ENCODE peak calls at places on chromosomes 13 and 19, in nine cellular contexts. One of them, this sample, is unnamed.

GRCh38 chr19:20359933-20360720 is 193.1 kb downstream of the ZNF486 start:
- DNase-seq in CD8-positive, alpha-beta T cell: no peak
- DNase-seq in breast epithelium: no peak
- DNase-seq in body of pancreas: peak; percentile 61
- DNase-seq in kidney epithelial cell: no peak
- DNase-seq in HFFc6: no peak
- DNase-seq in ovary: no peak
- DNase-seq in fibroblast of pulmonary artery: no peak
- DNase-seq in A549: no peak
- DNase-seq in this sample: no peak

GRCh38 chr13:73748404-73748803 is 385.8 kb downstream of the KLF12 start:
- DNase-seq in CD8-positive, alpha-beta T cell: no peak
- DNase-seq in breast epithelium: no peak
- DNase-seq in body of pancreas: no peak
- DNase-seq in kidney epithelial cell: no peak
- DNase-seq in HFFc6: no peak
- DNase-seq in ovary: no peak
- DNase-seq in fibroblast of pulmonary artery: no peak
- DNase-seq in A549: no peak
- DNase-seq in this sample: no peak

GRCh38 chr19:31055454-31055853 is 293.8 kb downstream of the TSHZ3 start:
- DNase-seq in CD8-positive, alpha-beta T cell: no peak
- DNase-seq in breast epithelium: no peak
- DNase-seq in body of pancreas: no peak
- DNase-seq in kidney epithelial cell: no peak
- DNase-seq in HFFc6: no peak
- DNase-seq in ovary: no peak
- DNase-seq in fibroblast of pulmonary artery: no peak
- DNase-seq in A549: no peak
- DNase-seq in this sample: no peak

GRCh38 chr13:76792680-76793334 is 93.4 kb downstream of the KCTD12 start:
- DNase-seq in CD8-positive, alpha-beta T cell: no peak
- DNase-seq in breast epithelium: no peak
- DNase-seq in body of pancreas: no peak
- DNase-seq in kidney epithelial cell: no peak
- DNase-seq in HFFc6: peak; percentile 57
- DNase-seq in ovary: no peak
- DNase-seq in fibroblast of pulmonary artery: peak; percentile 80
- DNase-seq in A549: no peak
- DNase-seq in this sample: no peak

GRCh38 chr19:18292460-18292809 is 11.0 kb upstream of the JUND start:
- DNase-seq in CD8-positive, alpha-beta T cell: no peak
- DNase-seq in breast epithelium: no peak
- DNase-seq in body of pancreas: no peak
- DNase-seq in kidney epithelial cell: no peak
- DNase-seq in HFFc6: no peak
- DNase-seq in ovary: no peak
- DNase-seq in fibroblast of pulmonary artery: no peak
- DNase-seq in A549: no peak
- DNase-seq in this sample: no peak

GRCh38 chr13:35716186-35716585 is 239.7 kb upstream of the MAB21L1 start:
- DNase-seq in CD8-positive, alpha-beta T cell: no peak
- DNase-seq in breast epithelium: no peak
- DNase-seq in body of pancreas: no peak
- DNase-seq in kidney epithelial cell: no peak
- DNase-seq in HFFc6: no peak
- DNase-seq in ovary: no peak
- DNase-seq in fibroblast of pulmonary artery: peak; percentile 35
- DNase-seq in A549: no peak
- DNase-seq in this sample: no peak

GRCh38 chr13:108302279-108302678 is 32.8 kb downstream of the TNFSF13B start:
- DNase-seq in CD8-positive, alpha-beta T cell: no peak
- DNase-seq in breast epithelium: no peak
- DNase-seq in body of pancreas: no peak
- DNase-seq in kidney epithelial cell: peak; percentile 4
- DNase-seq in HFFc6: no peak
- DNase-seq in ovary: no peak
- DNase-seq in fibroblast of pulmonary artery: no peak
- DNase-seq in A549: no peak
- DNase-seq in this sample: no peak

GRCh38 chr19:33052352-33052972 is 12.2 kb downstream of the RHPN2 start:
- DNase-seq in CD8-positive, alpha-beta T cell: no peak
- DNase-seq in breast epithelium: no peak
- DNase-seq in body of pancreas: no peak
- DNase-seq in kidney epithelial cell: peak; percentile 55
- DNase-seq in HFFc6: peak; percentile 28
- DNase-seq in ovary: no peak
- DNase-seq in fibroblast of pulmonary artery: peak; percentile 73
- DNase-seq in A549: peak; percentile 66
- DNase-seq in this sample: no peak

GRCh38 chr13:51222510-51223283 is 499 bp downstream of the FAM124A start:
- DNase-seq in CD8-positive, alpha-beta T cell: no peak
- DNase-seq in breast epithelium: no peak
- DNase-seq in body of pancreas: no peak
- DNase-seq in kidney epithelial cell: no peak
- DNase-seq in HFFc6: no peak
- DNase-seq in ovary: no peak
- DNase-seq in fibroblast of pulmonary artery: no peak
- DNase-seq in A549: peak; percentile 6
- DNase-seq in this sample: no peak

GRCh38 chr19:34365463-34366401 is 736 bp downstream of the GPI start:
- DNase-seq in CD8-positive, alpha-beta T cell: peak; percentile 55
- DNase-seq in breast epithelium: no peak
- DNase-seq in body of pancreas: peak; percentile 36
- DNase-seq in kidney epithelial cell: no peak
- DNase-seq in HFFc6: no peak
- DNase-seq in ovary: peak; percentile 49
- DNase-seq in fibroblast of pulmonary artery: peak; percentile 44
- DNase-seq in A549: peak; percentile 60
- DNase-seq in this sample: peak; percentile 35

GRCh38 chr13:61095885-61096284 is 319.8 kb downstream of the PCDH20 start:
- DNase-seq in CD8-positive, alpha-beta T cell: no peak
- DNase-seq in breast epithelium: no peak
- DNase-seq in body of pancreas: no peak
- DNase-seq in kidney epithelial cell: no peak
- DNase-seq in HFFc6: no peak
- DNase-seq in ovary: no peak
- DNase-seq in fibroblast of pulmonary artery: no peak
- DNase-seq in A549: no peak
- DNase-seq in this sample: no peak

GRCh38 chr13:30382836-30383525 is 39.3 kb upstream of the UBE2L5 start:
- DNase-seq in CD8-positive, alpha-beta T cell: peak; percentile 55
- DNase-seq in breast epithelium: no peak
- DNase-seq in body of pancreas: no peak
- DNase-seq in kidney epithelial cell: no peak
- DNase-seq in HFFc6: no peak
- DNase-seq in ovary: no peak
- DNase-seq in fibroblast of pulmonary artery: no peak
- DNase-seq in A549: no peak
- DNase-seq in this sample: no peak

GRCh38 chr13:38563739-38564138 is 123.1 kb upstream of the FREM2 start:
- DNase-seq in CD8-positive, alpha-beta T cell: no peak
- DNase-seq in breast epithelium: no peak
- DNase-seq in body of pancreas: no peak
- DNase-seq in kidney epithelial cell: no peak
- DNase-seq in HFFc6: no peak
- DNase-seq in ovary: no peak
- DNase-seq in fibroblast of pulmonary artery: no peak
- DNase-seq in A549: no peak
- DNase-seq in this sample: no peak

GRCh38 chr13:84645196-84646071 is 763.2 kb upstream of the SLITRK1 start:
- DNase-seq in CD8-positive, alpha-beta T cell: no peak
- DNase-seq in breast epithelium: no peak
- DNase-seq in body of pancreas: no peak
- DNase-seq in kidney epithelial cell: no peak
- DNase-seq in HFFc6: peak; percentile 93
- DNase-seq in ovary: no peak
- DNase-seq in fibroblast of pulmonary artery: peak; percentile 37
- DNase-seq in A549: no peak
- DNase-seq in this sample: no peak

GRCh38 chr13:23321534-23322241 is 111.8 kb downstream of the SACS start:
- DNase-seq in CD8-positive, alpha-beta T cell: no peak
- DNase-seq in breast epithelium: no peak
- DNase-seq in body of pancreas: no peak
- DNase-seq in kidney epithelial cell: peak; percentile 91
- DNase-seq in HFFc6: peak; percentile 90
- DNase-seq in ovary: no peak
- DNase-seq in fibroblast of pulmonary artery: peak; percentile 95
- DNase-seq in A549: peak; percentile 86
- DNase-seq in this sample: no peak

GRCh38 chr13:53150568-53150967 is 122.0 kb downstream of the OLFM4 start:
- DNase-seq in CD8-positive, alpha-beta T cell: no peak
- DNase-seq in breast epithelium: no peak
- DNase-seq in body of pancreas: peak; percentile 57
- DNase-seq in kidney epithelial cell: no peak
- DNase-seq in HFFc6: no peak
- DNase-seq in ovary: no peak
- DNase-seq in fibroblast of pulmonary artery: no peak
- DNase-seq in A549: no peak
- DNase-seq in this sample: no peak

GRCh38 chr19:22354665-22355064 is 67.5 kb downstream of the ZNF98 start:
- DNase-seq in CD8-positive, alpha-beta T cell: no peak
- DNase-seq in breast epithelium: no peak
- DNase-seq in body of pancreas: no peak
- DNase-seq in kidney epithelial cell: no peak
- DNase-seq in HFFc6: no peak
- DNase-seq in ovary: no peak
- DNase-seq in fibroblast of pulmonary artery: no peak
- DNase-seq in A549: no peak
- DNase-seq in this sample: no peak

GRCh38 chr13:40096357-40096911 is 441.0 kb downstream of the COG6 start:
- DNase-seq in CD8-positive, alpha-beta T cell: peak; percentile 64
- DNase-seq in breast epithelium: no peak
- DNase-seq in body of pancreas: no peak
- DNase-seq in kidney epithelial cell: no peak
- DNase-seq in HFFc6: no peak
- DNase-seq in ovary: no peak
- DNase-seq in fibroblast of pulmonary artery: no peak
- DNase-seq in A549: no peak
- DNase-seq in this sample: no peak

GRCh38 chr19:1435378-1435989 is 2.7 kb upstream of the RPS15 start:
- DNase-seq in CD8-positive, alpha-beta T cell: no peak
- DNase-seq in breast epithelium: no peak
- DNase-seq in body of pancreas: no peak
- DNase-seq in kidney epithelial cell: no peak
- DNase-seq in HFFc6: no peak
- DNase-seq in ovary: no peak
- DNase-seq in fibroblast of pulmonary artery: no peak
- DNase-seq in A549: no peak
- DNase-seq in this sample: no peak

GRCh38 chr13:112931028-112931934 is 37.7 kb upstream of the MCF2L start:
- DNase-seq in CD8-positive, alpha-beta T cell: no peak
- DNase-seq in breast epithelium: peak; percentile 69
- DNase-seq in body of pancreas: no peak
- DNase-seq in kidney epithelial cell: peak; percentile 70
- DNase-seq in HFFc6: no peak
- DNase-seq in ovary: no peak
- DNase-seq in fibroblast of pulmonary artery: peak; percentile 74
- DNase-seq in A549: peak; percentile 45
- DNase-seq in this sample: no peak
- TF ChIP-seq CTCF in CD8-positive, alpha-beta T cell: no peak
- TF ChIP-seq CTCF in breast epithelium: peak; percentile 70
- TF ChIP-seq CTCF in body of pancreas: no peak
- TF ChIP-seq CTCF in kidney epithelial cell: peak; percentile 95
- TF ChIP-seq CTCF in HFFc6: peak; percentile 64
- TF ChIP-seq CTCF in ovary: no peak
- TF ChIP-seq CTCF in fibroblast of pulmonary artery: peak; percentile 78
- TF ChIP-seq CTCF in A549: peak; percentile 33
- TF ChIP-seq CTCF in this sample: no peak

GRCh38 chr13:46992383-46992952 is 95.6 kb upstream of the HTR2A start:
- DNase-seq in CD8-positive, alpha-beta T cell: no peak
- DNase-seq in breast epithelium: no peak
- DNase-seq in body of pancreas: no peak
- DNase-seq in kidney epithelial cell: no peak
- DNase-seq in HFFc6: no peak
- DNase-seq in ovary: no peak
- DNase-seq in fibroblast of pulmonary artery: peak; percentile 46
- DNase-seq in A549: peak; percentile 9
- DNase-seq in this sample: no peak
- TF ChIP-seq CTCF in CD8-positive, alpha-beta T cell: no peak
- TF ChIP-seq CTCF in breast epithelium: no peak
- TF ChIP-seq CTCF in body of pancreas: no peak
- TF ChIP-seq CTCF in kidney epithelial cell: peak; percentile 44
- TF ChIP-seq CTCF in HFFc6: peak; percentile 48
- TF ChIP-seq CTCF in ovary: no peak
- TF ChIP-seq CTCF in fibroblast of pulmonary artery: peak; percentile 54
- TF ChIP-seq CTCF in A549: no peak
- TF ChIP-seq CTCF in this sample: peak; percentile 20

DNA sequence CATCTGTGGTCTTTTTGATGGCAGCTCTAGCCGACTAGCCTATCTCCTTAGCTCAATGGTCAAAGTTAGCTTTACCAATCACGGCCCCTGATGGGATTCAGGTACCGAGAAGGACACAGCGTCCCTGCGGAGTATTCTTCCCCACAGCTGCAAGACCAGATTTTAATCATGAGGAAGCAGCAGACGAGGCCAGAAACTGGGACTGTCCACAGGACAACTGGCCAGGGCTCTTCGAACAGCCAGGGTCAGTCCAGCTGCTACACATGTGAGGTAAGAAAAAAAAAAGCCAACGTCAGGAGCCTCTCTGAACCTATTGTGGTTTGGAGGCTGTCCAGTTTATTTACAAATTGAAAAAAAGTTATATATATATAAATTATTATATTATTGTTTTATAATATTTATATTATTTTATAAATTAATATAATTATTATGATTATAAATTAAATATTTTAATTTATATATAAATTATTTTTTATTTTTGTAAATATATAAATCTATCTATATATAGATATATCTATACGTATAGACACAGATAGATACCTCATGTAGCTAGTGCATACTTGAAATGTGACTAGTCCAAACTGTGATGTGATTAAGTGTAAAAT is 10.8 kb downstream of the RINL start:
- DNase-seq in CD8-positive, alpha-beta T cell: no peak
- DNase-seq in breast epithelium: no peak
- DNase-seq in body of pancreas: no peak
- DNase-seq in kidney epithelial cell: no peak
- DNase-seq in HFFc6: no peak
- DNase-seq in ovary: no peak
- DNase-seq in fibroblast of pulmonary artery: no peak
- DNase-seq in A549: no peak
- DNase-seq in this sample: no peak
- TF ChIP-seq CTCF in CD8-positive, alpha-beta T cell: no peak
- TF ChIP-seq CTCF in breast epithelium: no peak
- TF ChIP-seq CTCF in body of pancreas: no peak
- TF ChIP-seq CTCF in kidney epithelial cell: no peak
- TF ChIP-seq CTCF in HFFc6: no peak
- TF ChIP-seq CTCF in ovary: no peak
- TF ChIP-seq CTCF in fibroblast of pulmonary artery: no peak
- TF ChIP-seq CTCF in A549: no peak
- TF ChIP-seq CTCF in this sample: no peak

DNA sequence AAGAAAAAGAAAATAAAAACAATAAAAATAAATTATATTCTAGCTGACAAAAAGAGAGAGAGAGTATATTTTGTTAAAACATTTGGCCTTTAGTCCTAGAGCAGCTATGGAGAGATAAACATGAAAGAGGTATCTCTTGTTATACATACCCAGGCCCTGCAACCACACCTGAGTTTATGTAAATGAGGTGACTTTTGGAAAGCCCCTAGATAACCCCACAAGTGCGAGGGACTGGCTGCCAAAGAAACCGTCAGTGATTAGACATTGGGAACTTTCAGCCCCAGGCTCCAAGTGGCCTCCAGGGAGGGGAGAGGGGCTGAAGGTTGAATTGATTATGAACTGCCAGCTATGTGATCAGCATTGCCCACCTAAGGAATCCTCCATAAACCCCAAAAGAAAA is 2.1 kb upstream of the NLRP7 start:
- DNase-seq in CD8-positive, alpha-beta T cell: no peak
- DNase-seq in breast epithelium: no peak
- DNase-seq in body of pancreas: no peak
- DNase-seq in kidney epithelial cell: no peak
- DNase-seq in HFFc6: no peak
- DNase-seq in ovary: no peak
- DNase-seq in fibroblast of pulmonary artery: no peak
- DNase-seq in A549: no peak
- DNase-seq in this sample: no peak
- TF ChIP-seq CTCF in CD8-positive, alpha-beta T cell: no peak
- TF ChIP-seq CTCF in breast epithelium: no peak
- TF ChIP-seq CTCF in body of pancreas: no peak
- TF ChIP-seq CTCF in kidney epithelial cell: no peak
- TF ChIP-seq CTCF in HFFc6: no peak
- TF ChIP-seq CTCF in ovary: no peak
- TF ChIP-seq CTCF in fibroblast of pulmonary artery: no peak
- TF ChIP-seq CTCF in A549: no peak
- TF ChIP-seq CTCF in this sample: no peak